ENCODE peak calls at places on chromosomes 3 and 15, in five cellular contexts. F is HFF-Myc, N is 8988T, Z is left colon, Q is H4. O is an unnamed sample.

GRCh38 chr3:54173371-54173770 is 51.0 kb downstream of the CACNA2D3 start:
- DNase-seq in F (no peak), N (no peak), Z (no peak), Q (no peak), O (no peak)

GRCh38 chr3:128523591-128523990 is 30.6 kb upstream of the GATA2 start:
- DNase-seq in F (no peak), N (no peak), Z (no peak), Q (no peak), O (no peak)

GRCh38 chr3:105402287-105402801 is 35.6 kb downstream of the ALCAM start:
- DNase-seq in F (no peak), N (peak; percentile 11), Z (no peak), Q (peak; percentile 83), O (peak; percentile 26)

GRCh38 chr15:42226648-42227047 is 18.5 kb upstream of the VPS39 start:
- DNase-seq in F (no peak), N (no peak), Z (no peak), Q (no peak), O (no peak)

GRCh38 chr15:31304736-31305365 is 21.8 kb upstream of the KLF13 start:
- DNase-seq in F (no peak), N (no peak), Z (no peak), Q (no peak), O (no peak)

GRCh38 chr3:119395923-119396358 is 67.5 kb downstream of the TMEM39A start:
- DNase-seq in F (no peak), N (no peak), Z (no peak), Q (no peak), O (no peak)

GRCh38 chr3:29338981-29339833 is 58.3 kb downstream of the RBMS3 start:
- DNase-seq in F (no peak), N (no peak), Z (no peak), Q (no peak), O (no peak)

GRCh38 chr3:184258926-184259325 is 2.4 kb downstream of the CAMK2N2 start:
- DNase-seq in F (no peak), N (no peak), Z (no peak), Q (no peak), O (no peak)

GRCh38 chr3:171862993-171863521 is 19.9 kb downstream of the TMEM212 start:
- DNase-seq in F (no peak), N (no peak), Z (no peak), Q (no peak), O (no peak)

GRCh38 chr15:57772223-57772957 is 65.9 kb downstream of the POLR2M start:
- DNase-seq in F (peak; percentile 17), N (no peak), Z (no peak), Q (no peak), O (no peak)

GRCh38 chr3:53080612-53081205 is 34.8 kb upstream of the SFMBT1 start:
- DNase-seq in F (no peak), N (no peak), Z (no peak), Q (no peak), O (no peak)

GRCh38 chr3:178849220-178849910 is 222.2 kb downstream of the ZMAT3 start:
- DNase-seq in F (no peak), N (no peak), Z (no peak), Q (no peak), O (no peak)

GRCh38 chr3:58651268-58651667 is 15.3 kb downstream of the FAM3D start:
- DNase-seq in F (no peak), N (no peak), Z (no peak), Q (no peak), O (no peak)

GRCh38 chr3:48634661-48635221 is 520 bp downstream of the SLC26A6 start:
- DNase-seq in F (peak; percentile 29), N (no peak), Z (peak; percentile 77), Q (peak; percentile 13), O (peak; percentile 65)

GRCh38 chr15:92892201-92892555 is 7.9 kb upstream of the CHD2 start:
- DNase-seq in F (no peak), N (no peak), Z (no peak), Q (no peak), O (no peak)

GRCh38 chr3:158660711-158661110 is 11.7 kb downstream of the LXN start:
- DNase-seq in F (no peak), N (no peak), Z (no peak), Q (no peak), O (no peak)

GRCh38 chr3:72441284-72441994 is 406.8 kb downstream of the SHQ1 start:
- DNase-seq in F (no peak), N (no peak), Z (no peak), Q (no peak), O (no peak)

GRCh38 chr3:142934897-142935269 is 28.6 kb downstream of the PAQR9 start:
- DNase-seq in F (no peak), N (no peak), Z (no peak), Q (no peak), O (no peak)

GRCh38 chr3:195238626-195239118 is 32.3 kb downstream of the XXYLT1 start:
- DNase-seq in F (peak; percentile 72), N (no peak), Z (peak; percentile 74), Q (no peak), O (no peak)

GRCh38 chr15:39216816-39217215 is 364.1 kb upstream of the THBS1 start:
- DNase-seq in F (no peak), N (no peak), Z (no peak), Q (no peak), O (no peak)

GRCh38 chr15:93466380-93466779 is 377.4 kb upstream of the RGMA start:
- DNase-seq in F (no peak), N (no peak), Z (no peak), Q (no peak), O (no peak)

GRCh38 chr3:86787091-86787490 is 203.9 kb downstream of the VGLL3 start:
- DNase-seq in F (no peak), N (no peak), Z (no peak), Q (no peak), O (no peak)

GRCh38 chr15:95249524-95249923 is 1018.2 kb downstream of the MCTP2 start:
- DNase-seq in F (no peak), N (no peak), Z (no peak), Q (no peak), O (no peak)

GRCh38 chr3:127697531-127698240 is 24.9 kb downstream of the ABTB1 start:
- DNase-seq in F (peak; percentile 83), N (no peak), Z (peak; percentile 78), Q (peak; percentile 91), O (peak; percentile 66)

GRCh38 chr3:125128861-125129501 is 73.2 kb upstream of the HEG1 start:
- DNase-seq in F (peak; percentile 87), N (no peak), Z (no peak), Q (peak; percentile 98), O (peak; percentile 41)

GRCh38 chr3:134029256-134029733 is 430 bp downstream of the SLCO2A1 start:
- DNase-seq in F (no peak), N (no peak), Z (no peak), Q (no peak), O (no peak)

GRCh38 chr3:169071003-169071402 is 592.5 kb downstream of the MECOM start:
- DNase-seq in F (peak; percentile 44), N (no peak), Z (no peak), Q (no peak), O (no peak)

GRCh38 chr3:196942915-196943277 is 568 bp upstream of the NCBP2 start:
- DNase-seq in F (no peak), N (no peak), Z (peak; percentile 53), Q (no peak), O (peak; percentile 23)

GRCh38 chr3:178001670-178002101 is 534.5 kb upstream of the KCNMB2 start:
- DNase-seq in F (no peak), N (no peak), Z (no peak), Q (no peak), O (no peak)

O was measured in Caco-2.